ENCODE peak calls at places on chromosome 16, in six cellular contexts. D is astrocyte, J is PC-9, H is heart right ventricle, S is psoas muscle, G is SK-N-SH. T is an unnamed sample. For H3K4me1, the result is how much of the 10 kb centered on the place peaks cover.

GRCh38 chr16:23423496-23424049 is 29.4 kb downstream of the COG7 start:
- DNase-seq in S (peak), J (peak), H (peak), G (no peak), D (peak), T (peak)

GRCh38 chr16:10684541-10685151 is 10.1 kb downstream of the TEKT5 start:
- DNase-seq in S (no peak), G (no peak), H (no peak), J (no peak), D (no peak), T (no peak)

GRCh38 chr16:56284521-56284920 is 93.2 kb downstream of the GNAO1 start:
- DNase-seq in S (no peak), D (no peak), H (no peak), J (peak), G (no peak), T (no peak)

GRCh38 chr16:28491970-28492474 is at the start of gene CLN3:
- DNase-seq in H (peak), D (peak), S (peak), J (peak), G (peak), T (peak)

GRCh38 chr16:25413962-25414361 is 156.3 kb upstream of the ZKSCAN2 start:
- DNase-seq in G (no peak), H (no peak), S (no peak), J (no peak), D (peak), T (no peak)

GRCh38 chr16:982152-983043 is 828 bp downstream of the SOX8 start:
- DNase-seq in H (peak), G (peak), S (no peak), J (no peak), D (no peak), T (no peak)

GRCh38 chr16:80200079-80200478 is 340.7 kb upstream of the DYNLRB2 start:
- DNase-seq in S (no peak), J (no peak), G (no peak), H (no peak), D (no peak), T (no peak)

GRCh38 chr16:58464916-58465731 is 34.8 kb upstream of the NDRG4 start:
- DNase-seq in G (peak), H (no peak), S (no peak), J (no peak), D (no peak), T (no peak)

GRCh38 chr16:78368121-78369102 is 269.0 kb downstream of the WWOX start:
- DNase-seq in D (no peak), J (no peak), S (no peak), G (no peak), H (no peak), T (no peak)

GRCh38 chr16:14586637-14587036 is 43.4 kb downstream of the PARN start:
- DNase-seq in S (no peak), H (no peak), J (no peak), G (no peak), D (no peak), T (no peak)

GRCh38 chr16:30929167-30929566 is 5.8 kb downstream of the FBXL19 start:
- DNase-seq in H (no peak), D (no peak), S (no peak), G (no peak), J (no peak), T (no peak)

GRCh38 chr16:86625029-86625428 is 46.7 kb downstream of the FOXL1 start:
- DNase-seq in G (peak), H (no peak), J (no peak), S (no peak), D (no peak), T (no peak)

GRCh38 chr16:3012828-3013420 is at the start of gene CLDN9:
- DNase-seq in S (no peak), G (no peak), H (no peak), D (no peak), J (peak), T (peak)

GRCh38 chr16:23055481-23055880 is 93.8 kb downstream of the USP31 start:
- DNase-seq in H (no peak), S (no peak), J (no peak), G (no peak), D (no peak), T (no peak)

GRCh38 chr16:48201515-48202201 is 42.4 kb upstream of the LONP2 start:
- DNase-seq in H (no peak), J (no peak), D (no peak), G (no peak), S (no peak), T (no peak)

GRCh38 chr16:47310792-47311211 is 150.1 kb downstream of the ITFG1 start:
- DNase-seq in H (no peak), G (no peak), S (no peak), J (no peak), D (no peak), T (no peak)

GRCh38 chr16:81780350-81780749 is 1.3 kb downstream of the PLCG2 start:
- DNase-seq in H (no peak), D (no peak), S (no peak), J (no peak), G (no peak), T (no peak)

GRCh38 chr16:50215680-50216079 is 50.7 kb upstream of the ADCY7 start:
- DNase-seq in G (no peak), J (no peak), S (no peak), H (no peak), D (no peak), T (no peak)

GRCh38 chr16:3413730-3414379 is 12.8 kb downstream of the ZNF174 start:
- DNase-seq in D (no peak), G (no peak), J (peak), H (no peak), S (no peak), T (no peak)

GRCh38 chr16:15427648-15428239 is 6.6 kb upstream of the BMERB1 start:
- DNase-seq in G (peak), D (peak), S (peak), J (no peak), H (peak), T (peak)

GRCh38 chr16:87132361-87133014 is 184.7 kb downstream of the C16orf95 start:
- DNase-seq in H (peak), J (no peak), D (peak), S (no peak), G (no peak), T (no peak)

GRCh38 chr16:4032768-4033167 is 83.5 kb downstream of the ADCY9 start:
- DNase-seq in H (peak), S (peak), G (no peak), D (peak), J (no peak), T (peak)

GRCh38 chr16:14088155-14088753 is 17.1 kb downstream of the MRTFB start:
- DNase-seq in J (no peak), S (no peak), H (no peak), G (no peak), D (no peak), T (no peak)

GRCh38 chr16:47142469-47143328 is 1.0 kb downstream of the NETO2 start:
- DNase-seq in J (no peak), H (peak), D (peak), S (peak), G (peak), T (peak)

GRCh38 chr16:28491080-28491969 is 549 bp downstream of the CLN3 start:
- DNase-seq in G (peak), H (peak), J (peak), D (peak), S (peak), T (no peak)

GRCh38 chr16:30786115-30786935 is 680 bp downstream of the ZNF629 start:
- DNase-seq in D (peak), S (no peak), J (peak), G (peak), H (peak), T (peak)

GRCh38 chr16:29757950-29758466 is 12.2 kb upstream of the C16orf54 start:
- DNase-seq in J (no peak), S (no peak), G (no peak), D (peak), H (no peak), T (no peak)

GRCh38 chr16:89217388-89218191 is at the start of gene ZNF778:
- DNase-seq in S (peak), H (peak), G (peak), D (peak), J (peak), T (peak)

GRCh38 chr16:50021509-50021908 is 3.5 kb upstream of the CNEP1R1 start:
- DNase-seq in S (no peak), G (no peak), D (no peak), H (no peak), J (no peak), T (no peak)

GRCh38 chr16:25034916-25035315 is 19.7 kb upstream of the ARHGAP17 start:
- DNase-seq in S (no peak), J (no peak), H (no peak), G (no peak), D (peak), T (no peak)

GRCh38 chr16:80480664-80481063 is 60.1 kb upstream of the DYNLRB2 start:
- DNase-seq in G (no peak), S (no peak), J (no peak), D (no peak), H (no peak), T (no peak)

GRCh38 chr16:87965417-87965816 is 14.2 kb downstream of the BANP start:
- DNase-seq in G (no peak), S (no peak), D (no peak), J (no peak), H (no peak), T (no peak)

GRCh38 chr16:3606441-3606840 is 5.0 kb downstream of the SLX4 start:
- DNase-seq in G (no peak), D (no peak), H (no peak), J (no peak), S (no peak), T (no peak)

GRCh38 chr16:24729243-24729966 is at the start of gene TNRC6A:
- DNase-seq in G (peak), J (peak), D (peak), S (peak), H (peak), T (peak)

GRCh38 chr16:22685162-22685830 is 128.7 kb upstream of the HS3ST2 start:
- DNase-seq in S (peak), J (no peak), D (no peak), H (no peak), G (no peak), T (no peak)

GRCh38 chr16:84461504-84462295 is 42.8 kb downstream of the MEAK7 start:
- DNase-seq in J (no peak), G (no peak), S (no peak), D (no peak), H (no peak), T (no peak)

GRCh38 chr16:53111078-53111776 is 56.4 kb downstream of the CHD9 start:
- DNase-seq in G (no peak), S (no peak), D (no peak), H (no peak), J (no peak), T (no peak)

GRCh38 chr16:66569131-66569530 is 2.9 kb downstream of the CMTM1 start:
- DNase-seq in S (no peak), H (no peak), J (no peak), D (peak), G (no peak), T (no peak)
- TF ChIP-seq CTCF in S (no peak), H (no peak), J (no peak), D (no peak), G (no peak), T (no peak)

GRCh38 chr16:27402964-27403600 is 1.1 kb downstream of the IL21R start:
- DNase-seq in D (no peak), S (no peak), G (no peak), H (no peak), J (no peak), T (no peak)
- H3K4me3 ChIP-seq in D (no peak), S (no peak), G (no peak), H (no peak), J (no peak), T (peak)

DNA sequence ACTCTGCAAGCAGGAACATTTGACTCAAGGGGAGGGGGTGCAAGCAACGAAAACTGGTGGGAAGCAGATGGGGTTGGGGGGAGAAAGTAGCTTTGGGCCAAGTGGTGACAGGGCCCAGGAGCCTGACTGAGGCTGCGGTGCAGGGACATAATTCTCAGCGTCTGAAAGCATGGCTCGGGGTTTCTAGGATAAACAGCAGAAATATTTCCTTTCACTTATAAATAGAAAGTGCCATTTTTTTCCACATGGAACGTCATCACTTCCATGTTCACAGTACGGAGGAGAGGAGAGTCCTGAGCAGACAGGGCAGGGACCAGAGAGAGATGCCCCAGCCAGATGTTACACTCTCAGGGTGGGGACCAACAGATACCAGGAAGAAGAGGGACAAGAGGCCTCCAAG is 197.1 kb downstream of the ZFHX3 start:
- DNase-seq in G (no peak), S (no peak), J (no peak), H (no peak), D (peak), T (no peak)
- H3K4me1 ChIP-seq in G (under half), S (under half), J (under half), H (under half), D (under half), T (under half)

DNA sequence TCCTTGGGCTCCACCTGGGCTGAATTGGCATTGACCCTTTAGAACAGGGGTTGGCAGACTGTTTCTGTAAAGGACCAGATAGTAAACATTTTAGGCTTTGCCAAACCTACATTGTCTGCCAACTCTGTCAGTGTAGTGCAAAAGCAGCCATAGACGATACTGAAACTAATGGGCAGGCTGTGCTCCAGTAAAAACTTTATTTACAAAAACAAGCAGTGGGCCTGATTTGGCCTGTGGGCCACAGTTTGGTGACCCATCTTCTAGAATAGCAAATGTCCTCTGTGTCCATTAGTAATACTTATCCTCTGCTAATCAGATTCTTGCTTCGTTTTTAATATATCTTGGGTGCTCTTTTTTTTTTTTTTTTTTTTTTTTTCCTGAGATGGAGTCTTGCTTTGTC is 6.2 kb downstream of the UTP4 start:
- DNase-seq in D (no peak), S (no peak), J (no peak), G (no peak), H (no peak), T (no peak)
- TF ChIP-seq CTCF in D (no peak), S (no peak), J (no peak), G (no peak), H (no peak), T (no peak)